ENCODE peak calls at places on chromosome 21, in seven cellular contexts. V is psoas muscle, I is upper lobe of right lung, D is right lobe of liver, H is breast epithelium, T is esophagus squamous epithelium, L is uterus. E is an unnamed sample. For H3K4me1, the result is how much of the 10 kb centered on the place peaks cover.

GRCh38 chr21:40631201-40631600 is 215.8 kb downstream of the DSCAM start:
- DNase-seq in L (no peak), T (no peak), H (no peak), D (no peak), I (no peak), V (no peak), E (no peak)

GRCh38 chr21:27130152-27130551 is 163.3 kb upstream of the ADAMTS5 start:
- DNase-seq in H (no peak), L (no peak), V (no peak), T (no peak), D (no peak), I (no peak), E (no peak)

GRCh38 chr21:41871302-41872030 is 7.7 kb downstream of the PRDM15 start:
- DNase-seq in V (no peak), D (no peak), L (no peak), I (no peak), H (no peak), T (no peak), E (no peak)

GRCh38 chr21:15243356-15243755 is 178.6 kb upstream of the NRIP1 start:
- DNase-seq in H (no peak), D (no peak), T (no peak), V (no peak), L (no peak), I (no peak), E (no peak)

GRCh38 chr21:29217818-29218252 is 80.9 kb upstream of the BACH1 start:
- DNase-seq in T (no peak), L (no peak), D (no peak), I (no peak), V (no peak), H (no peak), E (no peak)

GRCh38 chr21:29248124-29248523 is 50.6 kb upstream of the BACH1 start:
- DNase-seq in H (no peak), D (no peak), V (no peak), L (no peak), I (no peak), T (no peak), E (no peak)

GRCh38 chr21:42010507-42011493 is 640 bp upstream of the ZBTB21 start:
- DNase-seq in H (peak), V (no peak), I (peak), L (no peak), D (peak), T (no peak), E (no peak)

GRCh38 chr21:29072873-29073221 is 601 bp downstream of the CCT8 start:
- DNase-seq in I (no peak), T (no peak), D (no peak), H (no peak), V (no peak), L (no peak), E (no peak)

GRCh38 chr21:21897275-21897883 is 899.2 kb downstream of the NCAM2 start:
- DNase-seq in T (no peak), I (no peak), H (no peak), V (no peak), L (no peak), D (no peak), E (no peak)

GRCh38 chr21:35257413-35257812 is 208.3 kb upstream of the RUNX1 start:
- DNase-seq in H (peak), V (peak), D (no peak), T (no peak), L (peak), I (no peak), E (peak)

GRCh38 chr21:25005388-25005787 is 601.9 kb downstream of the MRPL39 start:
- DNase-seq in L (no peak), H (no peak), V (no peak), T (no peak), D (no peak), I (no peak), E (no peak)

GRCh38 chr21:42245348-42246185 is 26.6 kb downstream of the ABCG1 start:
- DNase-seq in D (no peak), L (no peak), I (no peak), T (no peak), H (no peak), V (peak), E (no peak)

GRCh38 chr21:22725436-22725835 is 1727.2 kb downstream of the NCAM2 start:
- DNase-seq in L (no peak), I (no peak), H (no peak), T (no peak), D (no peak), V (no peak), E (no peak)

GRCh38 chr21:31371715-31372114 is 27.7 kb upstream of the TIAM1 start:
- DNase-seq in V (no peak), L (no peak), D (no peak), H (no peak), T (no peak), I (no peak), E (no peak)

GRCh38 chr21:26405071-26405470 is 168.0 kb downstream of the CYYR1 start:
- DNase-seq in H (no peak), L (no peak), I (no peak), D (no peak), V (no peak), T (no peak), E (no peak)

GRCh38 chr21:21137986-21138385 is 139.8 kb downstream of the NCAM2 start:
- DNase-seq in L (no peak), I (no peak), H (no peak), T (no peak), V (no peak), D (no peak), E (no peak)

GRCh38 chr21:16945580-16945979 is 567.3 kb upstream of the CXADR start:
- DNase-seq in V (no peak), H (no peak), D (peak), L (no peak), T (no peak), I (no peak), E (no peak)

DNA sequence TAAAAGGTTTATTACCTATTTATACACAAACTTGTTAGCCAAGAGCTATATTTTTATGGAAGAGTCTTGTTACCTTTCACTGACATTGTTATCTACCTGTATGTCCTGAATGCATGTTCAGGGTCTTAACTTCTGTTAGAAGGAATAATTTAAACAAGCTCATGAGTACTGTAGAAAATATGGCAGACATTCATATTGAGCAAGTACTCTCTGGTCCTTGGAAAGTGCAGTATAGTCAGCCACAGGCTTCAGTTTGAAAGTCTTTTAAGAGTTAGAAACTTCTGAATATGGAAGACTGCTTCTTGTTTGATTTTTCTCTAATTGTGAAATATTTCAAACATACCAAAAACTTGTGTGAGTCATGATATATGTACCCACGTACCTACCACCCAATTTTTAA is 16.6 kb downstream of the DIP2A start:
- DNase-seq in T (no peak), L (no peak), D (no peak), V (no peak), H (no peak), I (no peak), E (no peak)
- TF ChIP-seq CTCF in T (no peak), L (no peak), D (no peak), V (no peak), H (no peak), I (no peak), E (no peak)

DNA sequence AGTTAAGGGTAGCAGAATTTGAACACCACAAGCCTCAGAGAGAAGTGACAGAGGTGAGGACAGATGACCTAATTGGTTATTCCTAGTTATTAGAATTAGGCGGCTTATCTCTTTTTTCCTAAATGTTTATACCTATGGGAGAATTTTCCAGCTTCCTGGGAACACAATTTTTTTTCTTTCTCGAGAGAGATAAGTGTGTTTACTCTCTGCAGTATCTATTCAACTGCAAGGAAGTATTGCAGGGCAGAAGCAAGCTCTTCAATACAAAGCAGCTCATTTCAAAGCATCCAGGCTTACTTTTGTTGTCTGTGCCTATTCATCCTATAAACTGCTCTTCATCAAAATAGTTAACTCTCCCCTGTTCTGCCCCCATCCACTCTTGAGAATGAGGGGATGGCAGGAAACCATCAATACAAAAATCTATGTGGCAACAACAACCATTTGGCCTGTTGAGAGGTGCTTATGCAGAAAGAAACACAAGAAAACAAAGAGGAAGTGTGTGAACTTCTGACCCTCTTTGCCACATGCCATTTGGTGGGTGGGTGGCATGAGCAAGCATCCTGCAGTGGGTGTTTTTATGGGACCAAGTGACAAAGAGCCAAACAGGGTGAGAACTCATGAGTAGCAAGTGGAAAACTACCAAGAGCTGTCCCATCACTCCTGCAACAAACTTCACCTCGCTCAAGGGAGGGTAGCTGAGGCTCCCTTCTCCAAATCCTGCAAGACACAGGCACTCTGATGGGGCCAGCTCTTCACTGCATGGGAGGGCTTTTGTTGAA is 50.6 kb upstream of the MRPS6 start:
- DNase-seq in L (no peak), H (no peak), T (no peak), D (no peak), V (no peak), I (no peak), E (no peak)
- H3K4me1 ChIP-seq in L (under half), H (under half), T (under half), D (under half), V (under half), I (under half), E (under half)

GRCh38 chr21:33132054-33132453 is 62.1 kb downstream of the OLIG1 start:
- DNase-seq in I (no peak), D (no peak), H (no peak), V (no peak), L (no peak), T (no peak), E (no peak)
- TF ChIP-seq CTCF in I (peak), D (peak), H (no peak), V (no peak), L (no peak), T (no peak), E (no peak)

DNA sequence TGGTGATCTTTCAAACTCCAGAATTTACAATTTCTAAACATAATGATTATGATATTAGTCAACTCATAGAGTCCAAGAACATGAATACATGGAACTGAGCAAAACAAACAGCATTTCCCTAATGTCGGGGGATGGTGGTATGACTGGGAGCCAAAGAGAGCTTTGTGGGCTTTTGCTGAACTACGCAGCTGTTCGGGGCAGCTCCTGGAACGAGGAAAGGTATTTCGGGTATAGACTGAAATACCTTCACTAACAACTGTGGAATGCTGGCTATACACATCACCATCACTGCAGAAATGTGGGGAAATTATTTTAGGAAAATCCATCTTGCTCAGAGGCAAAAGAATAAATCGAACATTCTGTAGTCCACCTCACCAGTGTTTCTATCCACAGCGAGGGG is 30.2 kb upstream of the VPS26C start:
- DNase-seq in I (no peak), L (no peak), H (no peak), D (no peak), V (no peak), T (no peak), E (no peak)
- H3K4me1 ChIP-seq in I (under half), L (under half), H (under half), D (under half), V (under half), T (under half), E (under half)

GRCh38 chr21:37671381-37671780 is 244.9 kb downstream of the KCNJ6 start:
- DNase-seq in H (no peak), T (no peak), V (no peak), D (no peak), I (no peak), L (no peak), E (no peak)

GRCh38 chr21:37673801-37674575 is 242.3 kb downstream of the KCNJ6 start:
- DNase-seq in H (no peak), T (no peak), I (no peak), D (no peak), V (no peak), L (no peak), E (no peak)

GRCh38 chr21:37681711-37682110 is 234.5 kb downstream of the KCNJ6 start:
- DNase-seq in T (no peak), H (no peak), V (no peak), D (no peak), L (no peak), I (no peak), E (no peak)

GRCh38 chr21:37675202-37675801 is 241.0 kb downstream of the KCNJ6 start:
- DNase-seq in H (peak), V (peak), L (peak), D (peak), T (no peak), I (peak), E (no peak)

GRCh38 chr21:37677006-37677405 is 239.3 kb downstream of the KCNJ6 start:
- DNase-seq in L (no peak), H (no peak), D (no peak), I (no peak), V (no peak), T (no peak), E (no peak)
- TF ChIP-seq CTCF in L (no peak), H (no peak), D (no peak), I (no peak), V (no peak), T (no peak), E (no peak)

DNA sequence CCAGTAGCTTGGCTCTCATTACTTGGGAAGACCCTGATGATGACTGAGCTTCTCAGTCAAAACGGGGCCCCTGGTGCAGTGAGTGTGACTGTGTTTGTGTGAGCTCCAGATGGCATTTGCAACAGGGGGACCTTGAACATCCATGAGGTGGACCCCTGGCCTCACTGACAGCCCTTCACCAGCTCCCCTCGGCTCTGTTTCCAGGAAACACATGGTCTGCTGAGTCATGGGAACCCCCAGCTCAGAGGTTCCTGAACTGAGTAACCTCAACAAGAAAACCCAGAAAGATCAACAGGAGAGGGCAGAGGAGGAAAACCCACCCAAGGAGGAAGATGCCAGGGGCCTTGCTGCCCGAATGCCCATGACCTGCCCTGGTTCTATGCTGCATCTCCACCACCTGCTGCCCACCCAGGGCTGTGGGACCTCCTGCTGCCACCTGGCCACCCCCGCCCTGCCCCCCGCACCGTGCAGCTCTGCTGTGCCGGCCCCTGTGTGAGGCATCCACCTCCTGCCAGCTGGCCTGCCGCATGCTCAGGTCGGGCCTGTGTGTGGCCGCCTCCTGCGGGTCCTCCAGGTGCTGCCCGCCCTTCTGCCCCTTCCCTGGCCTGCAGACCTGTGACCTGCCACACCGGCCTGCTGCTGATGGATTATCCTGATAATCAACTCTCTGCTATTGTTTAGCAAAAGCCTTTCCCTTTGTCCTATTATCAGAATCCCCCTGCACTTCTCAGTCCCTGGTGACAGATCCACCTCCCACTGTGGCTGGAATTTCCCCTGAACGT is 4.2 kb upstream of the KRTAP12-1 start:
- DNase-seq in D (no peak), H (no peak), V (no peak), L (no peak), T (no peak), I (peak), E (no peak)
- H3K4me1 ChIP-seq in D (under half), H (under half), V (under half), L (under half), T (under half), I (under half), E (under half)

E was measured in thoracic aorta.